ENCODE peak calls at places on chromosomes 6 and 20, in eight cellular contexts. One of them, this sample, is unnamed.

GRCh38 chr6:96542702-96543101 is 20.2 kb upstream of the FHL5 start:
- DNase-seq in heart left ventricle: no peak
- DNase-seq in neural crest cell: no peak
- DNase-seq in fibroblast of mammary gland: peak; percentile 15
- DNase-seq in MM.1S: no peak
- DNase-seq in spleen: no peak
- DNase-seq in astrocyte of the spinal cord: no peak
- DNase-seq in A549: no peak
- DNase-seq in this sample: no peak

GRCh38 chr6:163343609-163344008 is 70.9 kb upstream of the QKI start:
- DNase-seq in heart left ventricle: no peak
- DNase-seq in neural crest cell: no peak
- DNase-seq in fibroblast of mammary gland: no peak
- DNase-seq in MM.1S: no peak
- DNase-seq in spleen: no peak
- DNase-seq in astrocyte of the spinal cord: no peak
- DNase-seq in A549: no peak
- DNase-seq in this sample: no peak

GRCh38 chr6:144346719-144347446 is 61.7 kb downstream of the UTRN start:
- DNase-seq in heart left ventricle: no peak
- DNase-seq in neural crest cell: no peak
- DNase-seq in fibroblast of mammary gland: peak; percentile 71
- DNase-seq in MM.1S: no peak
- DNase-seq in spleen: no peak
- DNase-seq in astrocyte of the spinal cord: peak; percentile 72
- DNase-seq in A549: peak; percentile 49
- DNase-seq in this sample: no peak

GRCh38 chr6:3732345-3733141 is 19.0 kb downstream of the PXDC1 start:
- DNase-seq in heart left ventricle: peak; percentile 79
- DNase-seq in neural crest cell: peak; percentile 75
- DNase-seq in fibroblast of mammary gland: peak; percentile 94
- DNase-seq in MM.1S: peak; percentile 40
- DNase-seq in spleen: peak; percentile 89
- DNase-seq in astrocyte of the spinal cord: peak; percentile 86
- DNase-seq in A549: peak; percentile 44
- DNase-seq in this sample: peak; percentile 75

GRCh38 chr6:23091795-23092194 is 522.4 kb downstream of the HDGFL1 start:
- DNase-seq in heart left ventricle: no peak
- DNase-seq in neural crest cell: no peak
- DNase-seq in fibroblast of mammary gland: peak; percentile 73
- DNase-seq in MM.1S: no peak
- DNase-seq in spleen: no peak
- DNase-seq in astrocyte of the spinal cord: no peak
- DNase-seq in A549: no peak
- DNase-seq in this sample: no peak

GRCh38 chr6:11459002-11459658 is 78.4 kb upstream of the TMEM170B start:
- DNase-seq in heart left ventricle: no peak
- DNase-seq in neural crest cell: no peak
- DNase-seq in fibroblast of mammary gland: no peak
- DNase-seq in MM.1S: no peak
- DNase-seq in spleen: no peak
- DNase-seq in astrocyte of the spinal cord: no peak
- DNase-seq in A549: no peak
- DNase-seq in this sample: peak; percentile 51

GRCh38 chr6:140537834-140538680 is 1163.6 kb upstream of the CITED2 start:
- DNase-seq in heart left ventricle: no peak
- DNase-seq in neural crest cell: peak; percentile 15
- DNase-seq in fibroblast of mammary gland: peak; percentile 95
- DNase-seq in MM.1S: no peak
- DNase-seq in spleen: no peak
- DNase-seq in astrocyte of the spinal cord: peak; percentile 98
- DNase-seq in A549: peak; percentile 3
- DNase-seq in this sample: no peak

GRCh38 chr6:139686308-139686707 is 311.9 kb upstream of the CITED2 start:
- DNase-seq in heart left ventricle: no peak
- DNase-seq in neural crest cell: no peak
- DNase-seq in fibroblast of mammary gland: peak; percentile 48
- DNase-seq in MM.1S: no peak
- DNase-seq in spleen: no peak
- DNase-seq in astrocyte of the spinal cord: no peak
- DNase-seq in A549: no peak
- DNase-seq in this sample: no peak

GRCh38 chr20:47789081-47789998 is 4.1 kb upstream of the SULF2 start:
- DNase-seq in heart left ventricle: peak; percentile 1
- DNase-seq in neural crest cell: peak; percentile 20
- DNase-seq in fibroblast of mammary gland: no peak
- DNase-seq in MM.1S: no peak
- DNase-seq in spleen: no peak
- DNase-seq in astrocyte of the spinal cord: no peak
- DNase-seq in A549: no peak
- DNase-seq in this sample: no peak

GRCh38 chr6:33672808-33673207 is 38.7 kb downstream of the UQCC2 start:
- DNase-seq in heart left ventricle: peak; percentile 92
- DNase-seq in neural crest cell: peak; percentile 41
- DNase-seq in fibroblast of mammary gland: peak; percentile 97
- DNase-seq in MM.1S: no peak
- DNase-seq in spleen: no peak
- DNase-seq in astrocyte of the spinal cord: peak; percentile 95
- DNase-seq in A549: peak; percentile 78
- DNase-seq in this sample: peak; percentile 61
- TF ChIP-seq CTCF in heart left ventricle: peak; percentile 73
- TF ChIP-seq CTCF in neural crest cell: no peak
- TF ChIP-seq CTCF in fibroblast of mammary gland: peak; percentile 61
- TF ChIP-seq CTCF in MM.1S: no peak
- TF ChIP-seq CTCF in spleen: peak; percentile 46
- TF ChIP-seq CTCF in astrocyte of the spinal cord: peak; percentile 64
- TF ChIP-seq CTCF in A549: peak; percentile 38
- TF ChIP-seq CTCF in this sample: peak; percentile 53

DNA sequence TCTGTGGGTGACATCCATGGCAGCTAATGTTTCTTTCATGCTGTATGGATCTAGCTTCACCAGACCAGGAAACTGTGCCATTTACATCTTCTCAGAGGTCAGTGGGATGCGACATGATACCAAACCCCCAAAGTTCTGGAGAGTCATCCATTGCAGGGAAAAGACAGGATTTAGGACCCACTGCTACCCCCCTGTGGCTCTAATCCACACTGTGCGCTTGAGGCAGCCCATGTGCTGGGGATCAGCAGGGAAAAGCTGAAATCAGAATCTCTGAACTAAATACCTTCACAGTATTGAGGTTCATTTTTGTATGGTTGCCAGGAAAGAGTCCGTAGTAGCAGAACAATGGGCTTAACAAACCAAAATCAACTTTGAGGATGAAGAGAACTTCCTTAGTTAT is 164.4 kb downstream of the TMEM242 start:
- DNase-seq in heart left ventricle: no peak
- DNase-seq in neural crest cell: no peak
- DNase-seq in fibroblast of mammary gland: no peak
- DNase-seq in MM.1S: no peak
- DNase-seq in spleen: no peak
- DNase-seq in astrocyte of the spinal cord: no peak
- DNase-seq in A549: no peak
- DNase-seq in this sample: no peak
- TF ChIP-seq CTCF in heart left ventricle: no peak
- TF ChIP-seq CTCF in neural crest cell: peak; percentile 18
- TF ChIP-seq CTCF in fibroblast of mammary gland: peak; percentile 3
- TF ChIP-seq CTCF in MM.1S: no peak
- TF ChIP-seq CTCF in spleen: no peak
- TF ChIP-seq CTCF in astrocyte of the spinal cord: no peak
- TF ChIP-seq CTCF in A549: no peak
- TF ChIP-seq CTCF in this sample: peak; percentile 6

GRCh38 chr6:16846399-16846778 is 85.1 kb upstream of the ATXN1 start:
- DNase-seq in heart left ventricle: no peak
- DNase-seq in neural crest cell: no peak
- DNase-seq in fibroblast of mammary gland: no peak
- DNase-seq in MM.1S: no peak
- DNase-seq in spleen: no peak
- DNase-seq in astrocyte of the spinal cord: no peak
- DNase-seq in A549: no peak
- DNase-seq in this sample: no peak
- TF ChIP-seq CTCF in heart left ventricle: no peak
- TF ChIP-seq CTCF in neural crest cell: no peak
- TF ChIP-seq CTCF in fibroblast of mammary gland: no peak
- TF ChIP-seq CTCF in MM.1S: no peak
- TF ChIP-seq CTCF in spleen: no peak
- TF ChIP-seq CTCF in astrocyte of the spinal cord: no peak
- TF ChIP-seq CTCF in A549: no peak
- TF ChIP-seq CTCF in this sample: no peak

GRCh38 chr20:46308258-46309157 is at the start of gene CDH22:
- DNase-seq in heart left ventricle: peak; percentile 69
- DNase-seq in neural crest cell: peak; percentile 57
- DNase-seq in fibroblast of mammary gland: peak; percentile 26
- DNase-seq in MM.1S: no peak
- DNase-seq in spleen: no peak
- DNase-seq in astrocyte of the spinal cord: no peak
- DNase-seq in A549: peak; percentile 80
- DNase-seq in this sample: peak; percentile 80
- TF ChIP-seq CTCF in heart left ventricle: peak; percentile 51
- TF ChIP-seq CTCF in neural crest cell: peak; percentile 63
- TF ChIP-seq CTCF in fibroblast of mammary gland: no peak
- TF ChIP-seq CTCF in MM.1S: no peak
- TF ChIP-seq CTCF in spleen: peak; percentile 48
- TF ChIP-seq CTCF in astrocyte of the spinal cord: peak; percentile 10
- TF ChIP-seq CTCF in A549: peak; percentile 41
- TF ChIP-seq CTCF in this sample: peak; percentile 23